ENCODE peak calls at places on chromosome 1, in nine cellular contexts. N is C1 segment of cervical spinal cord; G is HEK293T; Q is Right ventricle myocardium superior; F is ELF-1; K is NCI-H1105; P is psoas muscle; E is tibial artery; C is activated CD4-positive, CD25-positive, alpha-beta regulatory T cell treated with anti-CD3 and anti-CD28 coated beads, Interleukin-2, amount 50 U/mL, for 72 hours. U is an unnamed sample.

GRCh38 chr1:161763522-161764098 is 2.5 kb upstream of the ATF6 start:
- DNase-seq in N (no peak), G (peak), Q (no peak), F (peak), K (no peak), P (no peak), E (no peak), C (no peak), U (no peak)

GRCh38 chr1:103525114-103525606 is 339 bp upstream of the RNPC3 start:
- DNase-seq in N (no peak), G (peak), Q (no peak), F (peak), K (peak), P (no peak), E (no peak), C (no peak), U (peak)

GRCh38 chr1:239123243-239123642 is 263.1 kb upstream of the CHRM3 start:
- DNase-seq in N (no peak), G (no peak), Q (no peak), F (no peak), K (no peak), P (no peak), E (no peak), C (no peak), U (no peak)

GRCh38 chr1:56901720-56902119 is 47.1 kb downstream of the C8A start:
- DNase-seq in N (no peak), G (no peak), Q (no peak), F (no peak), K (no peak), P (no peak), E (no peak), C (no peak), U (no peak)

GRCh38 chr1:239387304-239388231 is 1.2 kb downstream of the CHRM3 start:
- DNase-seq in N (no peak), G (peak), Q (no peak), F (peak), K (peak), P (no peak), E (no peak), C (no peak), U (no peak)

GRCh38 chr1:46372440-46372839 is 21.7 kb upstream of the FAAH start:
- DNase-seq in N (no peak), G (no peak), Q (no peak), F (no peak), K (no peak), P (no peak), E (no peak), C (no peak), U (no peak)

GRCh38 chr1:2585318-2586092 is 1.1 kb upstream of the PRXL2B start:
- DNase-seq in N (peak), G (peak), Q (peak), F (peak), K (peak), P (peak), E (peak), C (peak), U (peak)

GRCh38 chr1:54296666-54297065 is 96.7 kb downstream of the MRPL37 start:
- DNase-seq in N (no peak), G (no peak), Q (no peak), F (no peak), K (no peak), P (no peak), E (no peak), C (no peak), U (no peak)

GRCh38 chr1:219367496-219367895 is 193.8 kb downstream of the LYPLAL1 start:
- DNase-seq in N (no peak), G (no peak), Q (no peak), F (no peak), K (no peak), P (no peak), E (no peak), C (no peak), U (no peak)

GRCh38 chr1:17719874-17720273 is 35.3 kb upstream of the ACTL8 start:
- DNase-seq in N (no peak), G (no peak), Q (no peak), F (no peak), K (no peak), P (no peak), E (no peak), C (no peak), U (no peak)

GRCh38 chr1:9302745-9303524 is 10.2 kb downstream of the SPSB1 start:
- DNase-seq in N (no peak), G (no peak), Q (no peak), F (peak), K (no peak), P (no peak), E (peak), C (no peak), U (no peak)

GRCh38 chr1:182189535-182190066 is 128.1 kb upstream of the ZNF648 start:
- DNase-seq in N (no peak), G (no peak), Q (no peak), F (no peak), K (no peak), P (no peak), E (no peak), C (no peak), U (no peak)

GRCh38 chr1:226364129-226364899 is 43.6 kb downstream of the PARP1 start:
- DNase-seq in N (no peak), G (no peak), Q (peak), F (no peak), K (no peak), P (peak), E (no peak), C (no peak), U (no peak)

GRCh38 chr1:41739061-41739955 is 179.4 kb downstream of the HIVEP3 start:
- DNase-seq in N (peak), G (no peak), Q (peak), F (no peak), K (no peak), P (peak), E (peak), C (peak), U (peak)

GRCh38 chr1:2939041-2939552 is 82.2 kb upstream of the ACTRT2 start:
- DNase-seq in N (no peak), G (no peak), Q (peak), F (no peak), K (no peak), P (no peak), E (no peak), C (no peak), U (no peak)

GRCh38 chr1:186454996-186455395 is 5.9 kb downstream of the PDC start:
- DNase-seq in N (no peak), G (no peak), Q (no peak), F (no peak), K (no peak), P (no peak), E (no peak), C (no peak), U (no peak)

GRCh38 chr1:229887043-229887822 is 179.8 kb upstream of the GALNT2 start:
- DNase-seq in N (no peak), G (no peak), Q (no peak), F (no peak), K (no peak), P (no peak), E (no peak), C (no peak), U (peak)

GRCh38 chr1:150881331-150882070 is 5.1 kb upstream of the ARNT start:
- DNase-seq in N (no peak), G (no peak), Q (no peak), F (no peak), K (no peak), P (no peak), E (peak), C (no peak), U (no peak)

GRCh38 chr1:177978530-177978929 is 8.7 kb upstream of the SEC16B start:
- DNase-seq in N (no peak), G (no peak), Q (no peak), F (no peak), K (no peak), P (no peak), E (no peak), C (no peak), U (no peak)

GRCh38 chr1:147924813-147925212 is 3.4 kb upstream of the GPR89B start:
- DNase-seq in N (no peak), G (no peak), Q (no peak), F (no peak), K (no peak), P (no peak), E (no peak), C (no peak), U (no peak)

GRCh38 chr1:204578867-204579664 is 62.9 kb downstream of the MDM4 start:
- DNase-seq in N (no peak), G (no peak), Q (no peak), F (no peak), K (no peak), P (no peak), E (no peak), C (no peak), U (peak)

GRCh38 chr1:67280696-67281095 is 27.0 kb upstream of the IL12RB2 start:
- DNase-seq in N (no peak), G (no peak), Q (no peak), F (no peak), K (no peak), P (no peak), E (no peak), C (no peak), U (peak)

GRCh38 chr1:225937048-225937968 is 3.7 kb downstream of the LEFTY2 start:
- DNase-seq in N (no peak), G (no peak), Q (no peak), F (no peak), K (no peak), P (no peak), E (no peak), C (no peak), U (no peak)

GRCh38 chr1:185670187-185670627 is 64.0 kb upstream of the HMCN1 start:
- DNase-seq in N (no peak), G (no peak), Q (no peak), F (peak), K (peak), P (no peak), E (peak), C (no peak), U (peak)

GRCh38 chr1:59367269-59368006 is 70.5 kb downstream of the FGGY start:
- DNase-seq in N (no peak), G (no peak), Q (peak), F (peak), K (no peak), P (peak), E (peak), C (no peak), U (no peak)

GRCh38 chr1:119367332-119368124 is 1.1 kb upstream of the HAO2 start:
- DNase-seq in N (no peak), G (peak), Q (no peak), F (peak), K (peak), P (no peak), E (no peak), C (no peak), U (peak)

GRCh38 chr1:9657521-9658032 is 6.0 kb downstream of the PIK3CD start:
- DNase-seq in N (no peak), G (no peak), Q (no peak), F (no peak), K (no peak), P (no peak), E (no peak), C (no peak), U (no peak)

GRCh38 chr1:95282496-95282850 is 48.5 kb downstream of the RWDD3 start:
- DNase-seq in N (no peak), G (no peak), Q (no peak), F (no peak), K (no peak), P (no peak), E (no peak), C (no peak), U (no peak)

GRCh38 chr1:37919277-37919676 is 27.6 kb downstream of the INPP5B start:
- DNase-seq in N (no peak), G (peak), Q (no peak), F (peak), K (no peak), P (no peak), E (no peak), C (no peak), U (no peak)